ENCODE peak calls at places on chromosomes 16 and 17, in four cellular contexts. G, U, H and O are unnamed samples.

GRCh38 chr16:22358000-22358399 is 16.4 kb downstream of the CDR2 start:
- DNase-seq in U (no peak), H (no peak), G (no peak), O (no peak)

GRCh38 chr17:61131555-61131954 is 268.1 kb upstream of the TBX2 start:
- DNase-seq in H (no peak), G (no peak), U (no peak), O (no peak)

GRCh38 chr17:77365584-77366186 is 224.9 kb downstream of the SEC14L1 start:
- DNase-seq in H (peak; percentile 67), U (no peak), G (no peak), O (peak; percentile 89)

GRCh38 chr17:16361874-16362273 is 8.6 kb upstream of the CENPV start:
- DNase-seq in U (peak; percentile 29), H (peak; percentile 1), G (no peak), O (peak; percentile 19)

GRCh38 chr17:81635431-81635830 is 1.5 kb downstream of the NPLOC4 start:
- DNase-seq in G (no peak), U (no peak), H (no peak), O (no peak)

GRCh38 chr16:27214084-27214961 is 11.0 kb downstream of the KDM8 start:
- DNase-seq in U (no peak), H (peak; percentile 45), G (no peak), O (no peak)

GRCh38 chr16:29743475-29743826 is 2.3 kb downstream of the C16orf54 start:
- DNase-seq in U (no peak), G (no peak), H (peak; percentile 78), O (no peak)

GRCh38 chr16:22088642-22089041 is 3.7 kb upstream of the VWA3A start:
- DNase-seq in U (no peak), H (no peak), G (no peak), O (no peak)

GRCh38 chr16:68737046-68737729 is at the start of gene CDH1:
- DNase-seq in U (peak; percentile 70), G (no peak), H (peak; percentile 79), O (no peak)

GRCh38 chr16:57383276-57384247 is 11.3 kb downstream of the CX3CL1 start:
- DNase-seq in U (no peak), G (no peak), H (no peak), O (no peak)

GRCh38 chr17:40557531-40558299 is 7.6 kb downstream of the CCR7 start:
- DNase-seq in U (peak; percentile 3), H (peak; percentile 65), G (no peak), O (peak; percentile 84)

GRCh38 chr16:79286646-79287423 is 313.7 kb downstream of the MAF start:
- DNase-seq in H (peak; percentile 89), U (peak; percentile 16), G (no peak), O (peak; percentile 83)

GRCh38 chr16:73066927-73067670 is 19.2 kb upstream of the ZFHX3 start:
- DNase-seq in H (no peak), G (no peak), U (no peak), O (peak; percentile 75)

GRCh38 chr17:13337864-13338371 is 263.8 kb downstream of the HS3ST3A1 start:
- DNase-seq in H (no peak), G (no peak), U (peak; percentile 22), O (no peak)

GRCh38 chr17:57459286-57459915 is 203.1 kb downstream of the MSI2 start:
- DNase-seq in G (no peak), U (no peak), H (no peak), O (peak; percentile 36)

GRCh38 chr16:31423801-31424200 is 4.4 kb downstream of the COX6A2 start:
- DNase-seq in H (no peak), G (no peak), U (no peak), O (no peak)

GRCh38 chr17:66542967-66543525 is 240.6 kb downstream of the PRKCA start:
- DNase-seq in U (no peak), H (no peak), G (no peak), O (no peak)

GRCh38 chr17:70752966-70753467 is 583.7 kb downstream of the KCNJ2 start:
- DNase-seq in H (no peak), U (no peak), G (no peak), O (no peak)

GRCh38 chr17:39861235-39861634 is 2.9 kb downstream of the IKZF3 start:
- DNase-seq in G (no peak), H (no peak), U (no peak), O (no peak)

GRCh38 chr17:60164697-60165096 is 14.9 kb downstream of the CA4 start:
- DNase-seq in H (no peak), U (no peak), G (no peak), O (no peak)

GRCh38 chr16:54361813-54362212 is 75.2 kb upstream of the IRX3 start:
- DNase-seq in H (no peak), U (no peak), G (no peak), O (no peak)

GRCh38 chr17:78883533-78884131 is 19.4 kb downstream of the CEP295NL start:
- DNase-seq in H (peak; percentile 89), U (no peak), G (peak; percentile 88), O (peak; percentile 94)

GRCh38 chr16:11090947-11091785 is 146.8 kb downstream of the CLEC16A start:
- DNase-seq in H (no peak), G (no peak), U (no peak), O (peak; percentile 73)

GRCh38 chr17:13601317-13601775 is 383 bp downstream of the HS3ST3A1 start:
- DNase-seq in H (peak; percentile 72), U (no peak), G (no peak), O (peak; percentile 82)

GRCh38 chr17:29640413-29640812 is 17.7 kb upstream of the CORO6 start:
- DNase-seq in G (no peak), U (no peak), H (no peak), O (no peak)

GRCh38 chr16:77157773-77158172 is 33.2 kb upstream of the MON1B start:
- DNase-seq in U (no peak), G (no peak), H (no peak), O (no peak)

GRCh38 chr17:79572136-79572915 is 38.5 kb downstream of the RBFOX3 start:
- DNase-seq in U (no peak), G (no peak), H (peak; percentile 42), O (peak; percentile 64)

GRCh38 chr16:1100084-1100800 is 4.2 kb upstream of the C1QTNF8 start:
- DNase-seq in H (no peak), G (no peak), U (no peak), O (no peak)

GRCh38 chr17:78265121-78265520 is 33.7 kb downstream of the TMEM235 start:
- DNase-seq in U (no peak), G (no peak), H (no peak), O (no peak)

GRCh38 chr16:67942200-67942509 is 1.8 kb downstream of the LCAT start:
- DNase-seq in U (peak; percentile 77), G (no peak), H (no peak), O (no peak)

GRCh38 chr17:75032896-75033294 is 13.9 kb downstream of the ATP5PD start:
- DNase-seq in H (no peak), U (no peak), G (no peak), O (no peak)

GRCh38 chr17:35849469-35850348 is 19.0 kb downstream of the HEATR9 start:
- DNase-seq in G (peak; percentile 27), H (no peak), U (peak; percentile 65), O (no peak)

GRCh38 chr17:8091033-8091687 is 3.6 kb upstream of the ALOX12B start:
- DNase-seq in G (no peak), H (peak; percentile 84), U (peak; percentile 74), O (no peak)

GRCh38 chr16:28985206-28985605 is 354 bp downstream of the LAT start:
- DNase-seq in G (no peak), U (no peak), H (peak; percentile 80), O (no peak)

GRCh38 chr17:59631221-59631720 is 11.6 kb downstream of the CLTC start:
- DNase-seq in H (no peak), U (no peak), G (no peak), O (no peak)

GRCh38 chr16:86772671-86773338 is 194.5 kb downstream of the FOXL1 start:
- DNase-seq in H (peak; percentile 30), U (no peak), G (no peak), O (no peak)